ENCODE peak calls at places on chromosomes 2 and 18, in eight cellular contexts. One of them, this sample, is unnamed. For H3K27me3 and H3K9me3, the result is how much of the 10 kb centered on the place peaks cover.

GRCh38 chr2:166091439-166091838 is 36.4 kb downstream of the SCN1A start:
- DNase-seq in PC-9: no peak
- DNase-seq in fibroblast of lung: peak
- DNase-seq in esophagus muscularis mucosa: no peak
- DNase-seq in H9: no peak
- DNase-seq in heart left ventricle: no peak
- DNase-seq in uterus: no peak
- DNase-seq in CD8-positive, alpha-beta T cell: no peak
- DNase-seq in this sample: no peak

GRCh38 chr2:12663306-12664037 is 53.3 kb upstream of the TRIB2 start:
- DNase-seq in PC-9: no peak
- DNase-seq in fibroblast of lung: no peak
- DNase-seq in esophagus muscularis mucosa: no peak
- DNase-seq in H9: no peak
- DNase-seq in heart left ventricle: no peak
- DNase-seq in uterus: peak
- DNase-seq in CD8-positive, alpha-beta T cell: no peak
- DNase-seq in this sample: no peak

GRCh38 chr2:33681333-33681732 is 82.2 kb upstream of the FAM98A start:
- DNase-seq in PC-9: no peak
- DNase-seq in fibroblast of lung: peak
- DNase-seq in esophagus muscularis mucosa: no peak
- DNase-seq in H9: no peak
- DNase-seq in heart left ventricle: no peak
- DNase-seq in uterus: no peak
- DNase-seq in CD8-positive, alpha-beta T cell: no peak
- DNase-seq in this sample: no peak

GRCh38 chr18:48608581-48608980 is 69.8 kb downstream of the CTIF start:
- DNase-seq in PC-9: no peak
- DNase-seq in fibroblast of lung: no peak
- DNase-seq in esophagus muscularis mucosa: no peak
- DNase-seq in H9: no peak
- DNase-seq in heart left ventricle: no peak
- DNase-seq in uterus: no peak
- DNase-seq in CD8-positive, alpha-beta T cell: no peak
- DNase-seq in this sample: no peak

GRCh38 chr18:2112435-2113045 is 458.8 kb downstream of the METTL4 start:
- DNase-seq in PC-9: peak
- DNase-seq in fibroblast of lung: peak
- DNase-seq in esophagus muscularis mucosa: no peak
- DNase-seq in H9: no peak
- DNase-seq in heart left ventricle: no peak
- DNase-seq in uterus: no peak
- DNase-seq in CD8-positive, alpha-beta T cell: no peak
- DNase-seq in this sample: no peak

GRCh38 chr2:109238580-109238979 is 109.6 kb downstream of the SH3RF3 start:
- DNase-seq in PC-9: peak
- DNase-seq in fibroblast of lung: peak
- DNase-seq in esophagus muscularis mucosa: peak
- DNase-seq in H9: no peak
- DNase-seq in heart left ventricle: peak
- DNase-seq in uterus: peak
- DNase-seq in CD8-positive, alpha-beta T cell: no peak
- DNase-seq in this sample: peak

GRCh38 chr18:6731197-6731596 is 1.7 kb downstream of the ARHGAP28 start:
- DNase-seq in PC-9: no peak
- DNase-seq in fibroblast of lung: peak
- DNase-seq in esophagus muscularis mucosa: no peak
- DNase-seq in H9: no peak
- DNase-seq in heart left ventricle: no peak
- DNase-seq in uterus: no peak
- DNase-seq in CD8-positive, alpha-beta T cell: no peak
- DNase-seq in this sample: no peak

GRCh38 chr2:121189011-121189410 is 96.0 kb downstream of the TFCP2L1 start:
- DNase-seq in PC-9: no peak
- DNase-seq in fibroblast of lung: no peak
- DNase-seq in esophagus muscularis mucosa: no peak
- DNase-seq in H9: no peak
- DNase-seq in heart left ventricle: no peak
- DNase-seq in uterus: no peak
- DNase-seq in CD8-positive, alpha-beta T cell: no peak
- DNase-seq in this sample: peak

GRCh38 chr2:229339613-229340012 is 68.5 kb upstream of the PID1 start:
- DNase-seq in PC-9: no peak
- DNase-seq in fibroblast of lung: peak
- DNase-seq in esophagus muscularis mucosa: no peak
- DNase-seq in H9: no peak
- DNase-seq in heart left ventricle: no peak
- DNase-seq in uterus: no peak
- DNase-seq in CD8-positive, alpha-beta T cell: no peak
- DNase-seq in this sample: no peak

GRCh38 chr2:102618452-102619413 is 620 bp upstream of the SLC9A2 start:
- DNase-seq in PC-9: peak
- DNase-seq in fibroblast of lung: peak
- DNase-seq in esophagus muscularis mucosa: no peak
- DNase-seq in H9: peak
- DNase-seq in heart left ventricle: peak
- DNase-seq in uterus: no peak
- DNase-seq in CD8-positive, alpha-beta T cell: no peak
- DNase-seq in this sample: no peak

GRCh38 chr18:79600141-79600540 is 79.5 kb upstream of the CTDP1 start:
- DNase-seq in PC-9: no peak
- DNase-seq in fibroblast of lung: no peak
- DNase-seq in esophagus muscularis mucosa: no peak
- DNase-seq in H9: no peak
- DNase-seq in heart left ventricle: no peak
- DNase-seq in uterus: peak
- DNase-seq in CD8-positive, alpha-beta T cell: no peak
- DNase-seq in this sample: no peak

GRCh38 chr2:206392118-206392517 is 51.2 kb upstream of the ADAM23 start:
- DNase-seq in PC-9: peak
- DNase-seq in fibroblast of lung: peak
- DNase-seq in esophagus muscularis mucosa: no peak
- DNase-seq in H9: peak
- DNase-seq in heart left ventricle: no peak
- DNase-seq in uterus: no peak
- DNase-seq in CD8-positive, alpha-beta T cell: no peak
- DNase-seq in this sample: no peak

GRCh38 chr18:55875330-55875933 is 287.4 kb upstream of the TCF4 start:
- DNase-seq in PC-9: no peak
- DNase-seq in fibroblast of lung: no peak
- DNase-seq in esophagus muscularis mucosa: no peak
- DNase-seq in H9: no peak
- DNase-seq in heart left ventricle: no peak
- DNase-seq in uterus: no peak
- DNase-seq in CD8-positive, alpha-beta T cell: no peak
- DNase-seq in this sample: no peak

GRCh38 chr2:239675856-239676715 is 275.3 kb upstream of the HDAC4 start:
- DNase-seq in PC-9: no peak
- DNase-seq in fibroblast of lung: no peak
- DNase-seq in esophagus muscularis mucosa: no peak
- DNase-seq in H9: peak
- DNase-seq in heart left ventricle: peak
- DNase-seq in uterus: no peak
- DNase-seq in CD8-positive, alpha-beta T cell: no peak
- DNase-seq in this sample: no peak

GRCh38 chr18:80200932-80201672 is 46.2 kb downstream of the PARD6G start:
- DNase-seq in PC-9: no peak
- DNase-seq in fibroblast of lung: no peak
- DNase-seq in esophagus muscularis mucosa: peak
- DNase-seq in H9: no peak
- DNase-seq in heart left ventricle: no peak
- DNase-seq in uterus: no peak
- DNase-seq in CD8-positive, alpha-beta T cell: no peak
- DNase-seq in this sample: no peak

GRCh38 chr2:61014805-61015204 is 2.7 kb upstream of the PEX13 start:
- DNase-seq in PC-9: peak
- DNase-seq in fibroblast of lung: no peak
- DNase-seq in esophagus muscularis mucosa: no peak
- DNase-seq in H9: no peak
- DNase-seq in heart left ventricle: no peak
- DNase-seq in uterus: no peak
- DNase-seq in CD8-positive, alpha-beta T cell: no peak
- DNase-seq in this sample: no peak

GRCh38 chr2:168798076-168798887 is 4.2 kb upstream of the NOSTRIN start:
- DNase-seq in PC-9: no peak
- DNase-seq in fibroblast of lung: no peak
- DNase-seq in esophagus muscularis mucosa: no peak
- DNase-seq in H9: peak
- DNase-seq in heart left ventricle: no peak
- DNase-seq in uterus: no peak
- DNase-seq in CD8-positive, alpha-beta T cell: no peak
- DNase-seq in this sample: no peak

GRCh38 chr2:191051177-191051576 is 37.2 kb upstream of the STAT1 start:
- DNase-seq in PC-9: no peak
- DNase-seq in fibroblast of lung: peak
- DNase-seq in esophagus muscularis mucosa: no peak
- DNase-seq in H9: no peak
- DNase-seq in heart left ventricle: no peak
- DNase-seq in uterus: no peak
- DNase-seq in CD8-positive, alpha-beta T cell: no peak
- DNase-seq in this sample: no peak

GRCh38 chr2:3124921-3125760 is 252.5 kb downstream of the EIPR1 start:
- DNase-seq in PC-9: no peak
- DNase-seq in fibroblast of lung: no peak
- DNase-seq in esophagus muscularis mucosa: no peak
- DNase-seq in H9: no peak
- DNase-seq in heart left ventricle: peak
- DNase-seq in uterus: no peak
- DNase-seq in CD8-positive, alpha-beta T cell: no peak
- DNase-seq in this sample: no peak

GRCh38 chr2:226169751-226170581 is 629.7 kb downstream of the IRS1 start:
- DNase-seq in PC-9: no peak
- DNase-seq in fibroblast of lung: no peak
- DNase-seq in esophagus muscularis mucosa: no peak
- DNase-seq in H9: no peak
- DNase-seq in heart left ventricle: no peak
- DNase-seq in uterus: no peak
- DNase-seq in CD8-positive, alpha-beta T cell: no peak
- DNase-seq in this sample: no peak

DNA sequence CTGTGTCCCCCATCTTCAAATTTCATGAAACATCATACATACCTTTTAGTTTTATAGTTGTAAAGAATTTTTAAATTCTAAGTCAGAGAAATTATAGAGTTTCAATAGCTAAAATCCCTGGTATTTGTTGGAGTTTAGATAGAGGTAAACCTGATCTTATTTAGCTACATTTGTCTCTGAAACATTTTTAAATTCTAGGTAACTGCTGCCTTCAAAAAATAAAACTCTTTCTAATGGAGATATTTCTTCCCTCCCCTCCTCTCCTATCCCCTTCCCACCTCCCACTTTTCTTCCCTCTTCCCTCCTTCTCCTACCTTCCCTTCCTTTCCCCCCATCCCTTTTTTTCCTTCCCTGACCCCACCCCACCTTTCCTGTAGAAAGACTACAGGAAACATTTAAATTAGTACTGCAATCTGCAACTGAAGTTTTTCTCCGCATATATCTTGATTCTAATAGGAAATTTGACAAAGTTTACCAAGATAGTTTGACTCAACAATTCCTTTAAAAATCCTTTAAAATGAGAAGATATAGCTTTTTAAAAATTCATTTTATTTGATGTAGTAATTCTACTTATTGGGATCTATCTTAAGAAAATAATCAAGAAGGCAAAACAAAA is 4.1 kb downstream of the TACR1 start:
- DNase-seq in PC-9: no peak
- DNase-seq in fibroblast of lung: no peak
- DNase-seq in esophagus muscularis mucosa: no peak
- DNase-seq in H9: no peak
- DNase-seq in heart left ventricle: no peak
- DNase-seq in uterus: no peak
- DNase-seq in CD8-positive, alpha-beta T cell: no peak
- DNase-seq in this sample: no peak
- H3K27me3 ChIP-seq in PC-9: under half
- H3K27me3 ChIP-seq in fibroblast of lung: under half
- H3K27me3 ChIP-seq in esophagus muscularis mucosa: under half
- H3K27me3 ChIP-seq in H9: under half
- H3K27me3 ChIP-seq in heart left ventricle: under half
- H3K27me3 ChIP-seq in uterus: under half
- H3K27me3 ChIP-seq in CD8-positive, alpha-beta T cell: under half
- H3K27me3 ChIP-seq in this sample: under half

GRCh38 chr2:105827351-105828096 is 82.8 kb downstream of the NCK2 start:
- DNase-seq in PC-9: no peak
- DNase-seq in fibroblast of lung: no peak
- DNase-seq in esophagus muscularis mucosa: no peak
- DNase-seq in H9: no peak
- DNase-seq in heart left ventricle: no peak
- DNase-seq in uterus: no peak
- DNase-seq in CD8-positive, alpha-beta T cell: no peak
- DNase-seq in this sample: no peak

GRCh38 chr2:105824446-105824845 is 79.7 kb downstream of the NCK2 start:
- DNase-seq in PC-9: no peak
- DNase-seq in fibroblast of lung: no peak
- DNase-seq in esophagus muscularis mucosa: peak
- DNase-seq in H9: no peak
- DNase-seq in heart left ventricle: no peak
- DNase-seq in uterus: no peak
- DNase-seq in CD8-positive, alpha-beta T cell: no peak
- DNase-seq in this sample: no peak

DNA sequence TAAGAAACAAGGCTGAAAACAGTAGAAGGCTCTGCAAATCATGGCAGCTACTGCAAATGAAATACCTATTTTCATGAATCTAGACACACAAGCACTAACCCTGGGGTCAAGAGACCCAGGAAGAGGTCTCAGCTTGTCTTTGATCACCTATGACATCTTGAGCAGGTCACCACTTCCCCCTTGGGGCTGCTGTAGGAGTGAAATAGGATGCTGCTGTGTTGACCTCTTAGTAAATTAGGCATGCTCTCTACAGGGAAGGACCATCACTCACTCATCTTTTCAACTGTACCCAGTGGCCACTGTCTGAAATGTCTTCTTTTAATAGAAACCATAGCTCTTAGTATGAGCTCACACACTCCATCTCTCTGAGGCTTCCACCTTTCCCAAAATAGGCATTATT is 83.8 kb downstream of the NCK2 start:
- DNase-seq in PC-9: no peak
- DNase-seq in fibroblast of lung: no peak
- DNase-seq in esophagus muscularis mucosa: no peak
- DNase-seq in H9: no peak
- DNase-seq in heart left ventricle: no peak
- DNase-seq in uterus: no peak
- DNase-seq in CD8-positive, alpha-beta T cell: no peak
- DNase-seq in this sample: no peak
- H3K9me3 ChIP-seq in PC-9: under half
- H3K9me3 ChIP-seq in fibroblast of lung: under half
- H3K9me3 ChIP-seq in esophagus muscularis mucosa: under half
- H3K9me3 ChIP-seq in H9: under half
- H3K9me3 ChIP-seq in heart left ventricle: under half
- H3K9me3 ChIP-seq in uterus: under half
- H3K9me3 ChIP-seq in CD8-positive, alpha-beta T cell: under half
- H3K9me3 ChIP-seq in this sample: under half

GRCh38 chr2:237165405-237166276 is 80.0 kb downstream of the COPS8 start:
- DNase-seq in PC-9: no peak
- DNase-seq in fibroblast of lung: peak
- DNase-seq in esophagus muscularis mucosa: peak
- DNase-seq in H9: peak
- DNase-seq in heart left ventricle: no peak
- DNase-seq in uterus: no peak
- DNase-seq in CD8-positive, alpha-beta T cell: no peak
- DNase-seq in this sample: no peak
- TF ChIP-seq CTCF in PC-9: peak
- TF ChIP-seq CTCF in fibroblast of lung: peak
- TF ChIP-seq CTCF in esophagus muscularis mucosa: peak
- TF ChIP-seq CTCF in H9: peak
- TF ChIP-seq CTCF in heart left ventricle: peak
- TF ChIP-seq CTCF in uterus: no peak
- TF ChIP-seq CTCF in CD8-positive, alpha-beta T cell: no peak
- TF ChIP-seq CTCF in this sample: peak

GRCh38 chr18:21336846-21337245 is 94.8 kb downstream of the GREB1L start:
- DNase-seq in PC-9: no peak
- DNase-seq in fibroblast of lung: peak
- DNase-seq in esophagus muscularis mucosa: no peak
- DNase-seq in H9: no peak
- DNase-seq in heart left ventricle: no peak
- DNase-seq in uterus: no peak
- DNase-seq in CD8-positive, alpha-beta T cell: no peak
- DNase-seq in this sample: no peak
- H3K27me3 ChIP-seq in PC-9: under half
- H3K27me3 ChIP-seq in fibroblast of lung: under half
- H3K27me3 ChIP-seq in esophagus muscularis mucosa: under half
- H3K27me3 ChIP-seq in H9: under half
- H3K27me3 ChIP-seq in heart left ventricle: under half
- H3K27me3 ChIP-seq in uterus: under half
- H3K27me3 ChIP-seq in CD8-positive, alpha-beta T cell: under half
- H3K27me3 ChIP-seq in this sample: under half

This sample was measured in ascending aorta.